ENCODE peak calls at places on chromosomes 4 and X, in eight cellular contexts. B, N, W, H, V, Y, L and O are unnamed samples.

GRCh38 chr4:3700223-3700622 is 66.0 kb upstream of the ADRA2C start:
- DNase-seq in Y (no peak), W (no peak), V (peak; percentile 23), L (no peak), N (no peak), H (no peak), B (no peak), O (no peak)

GRCh38 chrX:47482512-47483309 is at the start of gene ZNF41:
- DNase-seq in H (no peak), L (peak; percentile 93), W (peak; percentile 77), N (peak; percentile 81), Y (peak; percentile 48), V (peak; percentile 86), B (peak; percentile 84), O (peak; percentile 79)

GRCh38 chr4:123060039-123060770 is 137.8 kb upstream of the NUDT6 start:
- DNase-seq in N (no peak), W (no peak), V (peak; percentile 38), L (no peak), Y (no peak), H (no peak), B (no peak), O (no peak)

GRCh38 chrX:110146521-110146920 is 143.6 kb downstream of the TMEM164 start:
- DNase-seq in Y (peak; percentile 47), N (peak; percentile 71), V (no peak), W (peak; percentile 51), L (peak; percentile 61), H (no peak), B (peak; percentile 38), O (peak; percentile 14)

GRCh38 chrX:11531226-11531625 is 134.5 kb downstream of the ARHGAP6 start:
- DNase-seq in V (no peak), H (no peak), N (peak; percentile 53), W (peak; percentile 17), L (no peak), B (no peak), Y (no peak), O (no peak)

GRCh38 chrX:19789782-19790181 is 97.6 kb downstream of the SH3KBP1 start:
- DNase-seq in W (no peak), L (no peak), H (no peak), B (no peak), N (no peak), V (no peak), Y (no peak), O (no peak)

GRCh38 chr4:95289028-95289634 is 259.6 kb downstream of the UNC5C start:
- DNase-seq in H (peak; percentile 42), B (no peak), V (no peak), N (peak; percentile 57), Y (no peak), W (no peak), L (no peak), O (no peak)

GRCh38 chr4:151807220-151807619 is 46.4 kb upstream of the GATB start:
- DNase-seq in L (no peak), B (no peak), V (peak; percentile 80), N (peak; percentile 57), H (no peak), W (peak; percentile 55), Y (no peak), O (peak; percentile 23)

GRCh38 chr4:119739796-119740195 is 111.2 kb upstream of the PDE5A start:
- DNase-seq in Y (no peak), L (no peak), N (no peak), W (no peak), V (no peak), H (no peak), B (no peak), O (no peak)

GRCh38 chr4:153427363-153428071 is 38.6 kb upstream of the TMEM131L start:
- DNase-seq in B (no peak), V (no peak), W (peak; percentile 54), Y (no peak), N (peak; percentile 69), L (no peak), H (no peak), O (no peak)

GRCh38 chrX:30659421-30659820 is 6.2 kb downstream of the GK start:
- DNase-seq in B (no peak), H (peak; percentile 70), N (peak; percentile 84), L (no peak), W (peak; percentile 80), V (no peak), Y (no peak), O (no peak)

GRCh38 chrX:20372533-20372932 is 105.8 kb upstream of the RPS6KA3 start:
- DNase-seq in W (peak; percentile 61), Y (no peak), L (no peak), N (peak; percentile 43), B (no peak), H (no peak), V (no peak), O (no peak)

GRCh38 chr4:133800966-133801365 is 400.6 kb downstream of the PABPC4L start:
- DNase-seq in Y (no peak), W (no peak), L (no peak), V (no peak), H (no peak), N (no peak), B (no peak), O (no peak)

GRCh38 chr4:118351851-118352827 is 664 bp downstream of the PRSS12 start:
- DNase-seq in W (peak; percentile 60), L (peak; percentile 41), H (no peak), Y (peak; percentile 24), V (peak; percentile 57), N (no peak), B (peak; percentile 55), O (peak; percentile 45)

GRCh38 chr4:28462766-28463165 is 1602.1 kb downstream of the STIM2 start:
- DNase-seq in N (no peak), L (no peak), H (no peak), B (no peak), W (no peak), Y (no peak), V (no peak), O (no peak)

GRCh38 chr4:188015025-188015778 is 19.6 kb downstream of the ZFP42 start:
- DNase-seq in Y (no peak), H (no peak), L (no peak), B (peak; percentile 41), N (peak; percentile 13), W (peak; percentile 5), V (no peak), O (no peak)

GRCh38 chrX:109347618-109348017 is 134.3 kb downstream of the GUCY2F start:
- DNase-seq in H (peak; percentile 46), V (no peak), L (no peak), N (peak; percentile 84), B (peak; percentile 5), W (peak; percentile 52), Y (no peak), O (no peak)

GRCh38 chrX:143095311-143095710 is 69.6 kb downstream of the SPANXN4 start:
- DNase-seq in Y (no peak), W (no peak), N (no peak), L (no peak), H (no peak), V (no peak), B (no peak), O (no peak)

GRCh38 chr4:145179201-145179860 is 1.1 kb downstream of the OTUD4 start:
- DNase-seq in V (peak; percentile 89), Y (peak; percentile 6), L (peak; percentile 76), B (peak; percentile 56), N (peak; percentile 70), H (no peak), W (peak; percentile 61), O (peak; percentile 52)

GRCh38 chr4:40240040-40240653 is 43.3 kb downstream of the RHOH start:
- DNase-seq in W (peak; percentile 27), V (no peak), L (no peak), Y (no peak), N (no peak), H (no peak), B (no peak), O (no peak)

GRCh38 chr4:85747871-85748491 is 273.0 kb downstream of the ARHGAP24 start:
- DNase-seq in B (peak; percentile 53), W (peak; percentile 66), V (no peak), N (peak; percentile 93), Y (peak; percentile 9), L (peak; percentile 75), H (no peak), O (peak; percentile 66)

GRCh38 chr4:186723207-186724047 is at the start of gene FAT1:
- DNase-seq in N (peak; percentile 91), H (no peak), B (peak; percentile 82), Y (peak; percentile 66), L (no peak), W (peak; percentile 78), V (peak; percentile 90), O (peak; percentile 54)

GRCh38 chr4:56342746-56343145 is 44.5 kb downstream of the AASDH start:
- DNase-seq in L (no peak), W (no peak), Y (no peak), V (no peak), B (no peak), N (no peak), H (no peak), O (no peak)

GRCh38 chr4:146051724-146052396 is 113.2 kb upstream of the ZNF827 start:
- DNase-seq in N (peak; percentile 62), W (peak; percentile 84), B (no peak), H (peak; percentile 28), V (no peak), Y (no peak), L (no peak), O (no peak)

GRCh38 chr4:103075894-103076776 is at the start of gene SLC9B2:
- DNase-seq in L (peak; percentile 55), Y (peak; percentile 43), W (peak; percentile 67), H (no peak), B (peak; percentile 81), V (peak; percentile 90), N (peak; percentile 74), O (peak; percentile 71)